ENCODE peak calls at places on chromosomes 3 and 15, in seven cellular contexts. One of them, this sample, is unnamed.

GRCh38 chr3:29453278-29453961 is 172.5 kb downstream of the RBMS3 start:
- DNase-seq in suprapubic skin: no peak
- DNase-seq in activated CD4-positive, alpha-beta T cell treated with anti-CD3 and anti-CD28 coated beads, Interleukin-2, amount 10 ng/mL, durations not matched to agents 7 days and 5 days: no peak
- DNase-seq in type B pancreatic cell: no peak
- DNase-seq in non-pigmented ciliary epithelial cell: no peak
- DNase-seq in glutamatergic neuron: no peak
- DNase-seq in T-helper 9 cell: no peak
- DNase-seq in this sample: no peak

GRCh38 chr3:72485649-72486048 is 362.6 kb downstream of the SHQ1 start:
- DNase-seq in suprapubic skin: no peak
- DNase-seq in activated CD4-positive, alpha-beta T cell treated with anti-CD3 and anti-CD28 coated beads, Interleukin-2, amount 10 ng/mL, durations not matched to agents 7 days and 5 days: no peak
- DNase-seq in type B pancreatic cell: no peak
- DNase-seq in non-pigmented ciliary epithelial cell: no peak
- DNase-seq in glutamatergic neuron: no peak
- DNase-seq in T-helper 9 cell: no peak
- DNase-seq in this sample: no peak

GRCh38 chr15:69300129-69300588 is 1.4 kb downstream of the PAQR5 start:
- DNase-seq in suprapubic skin: no peak
- DNase-seq in activated CD4-positive, alpha-beta T cell treated with anti-CD3 and anti-CD28 coated beads, Interleukin-2, amount 10 ng/mL, durations not matched to agents 7 days and 5 days: no peak
- DNase-seq in type B pancreatic cell: no peak
- DNase-seq in non-pigmented ciliary epithelial cell: no peak
- DNase-seq in glutamatergic neuron: no peak
- DNase-seq in T-helper 9 cell: no peak
- DNase-seq in this sample: no peak

GRCh38 chr15:88912500-88912921 is 668 bp downstream of the MFGE8 start:
- DNase-seq in suprapubic skin: no peak
- DNase-seq in activated CD4-positive, alpha-beta T cell treated with anti-CD3 and anti-CD28 coated beads, Interleukin-2, amount 10 ng/mL, durations not matched to agents 7 days and 5 days: no peak
- DNase-seq in type B pancreatic cell: no peak
- DNase-seq in non-pigmented ciliary epithelial cell: no peak
- DNase-seq in glutamatergic neuron: peak; percentile 54
- DNase-seq in T-helper 9 cell: no peak
- DNase-seq in this sample: no peak

GRCh38 chr3:24494616-24495333 is at the start of gene THRB:
- DNase-seq in suprapubic skin: peak; percentile 84
- DNase-seq in activated CD4-positive, alpha-beta T cell treated with anti-CD3 and anti-CD28 coated beads, Interleukin-2, amount 10 ng/mL, durations not matched to agents 7 days and 5 days: no peak
- DNase-seq in type B pancreatic cell: peak; percentile 83
- DNase-seq in non-pigmented ciliary epithelial cell: no peak
- DNase-seq in glutamatergic neuron: peak; percentile 82
- DNase-seq in T-helper 9 cell: no peak
- DNase-seq in this sample: no peak

GRCh38 chr15:28885630-28886430 is at the start of gene APBA2:
- DNase-seq in suprapubic skin: no peak
- DNase-seq in activated CD4-positive, alpha-beta T cell treated with anti-CD3 and anti-CD28 coated beads, Interleukin-2, amount 10 ng/mL, durations not matched to agents 7 days and 5 days: peak; percentile 42
- DNase-seq in type B pancreatic cell: no peak
- DNase-seq in non-pigmented ciliary epithelial cell: no peak
- DNase-seq in glutamatergic neuron: peak; percentile 76
- DNase-seq in T-helper 9 cell: peak; percentile 23
- DNase-seq in this sample: no peak

GRCh38 chr3:185983495-185984141 is 45.8 kb upstream of the TRA2B start:
- DNase-seq in suprapubic skin: peak; percentile 87
- DNase-seq in activated CD4-positive, alpha-beta T cell treated with anti-CD3 and anti-CD28 coated beads, Interleukin-2, amount 10 ng/mL, durations not matched to agents 7 days and 5 days: peak; percentile 65
- DNase-seq in type B pancreatic cell: peak; percentile 77
- DNase-seq in non-pigmented ciliary epithelial cell: no peak
- DNase-seq in glutamatergic neuron: peak; percentile 76
- DNase-seq in T-helper 9 cell: peak; percentile 45
- DNase-seq in this sample: peak; percentile 57

GRCh38 chr3:171383206-171384018 is 76.8 kb downstream of the TNIK start:
- DNase-seq in suprapubic skin: no peak
- DNase-seq in activated CD4-positive, alpha-beta T cell treated with anti-CD3 and anti-CD28 coated beads, Interleukin-2, amount 10 ng/mL, durations not matched to agents 7 days and 5 days: no peak
- DNase-seq in type B pancreatic cell: no peak
- DNase-seq in non-pigmented ciliary epithelial cell: no peak
- DNase-seq in glutamatergic neuron: no peak
- DNase-seq in T-helper 9 cell: no peak
- DNase-seq in this sample: no peak

GRCh38 chr15:59170295-59170881 is 36.3 kb upstream of the LDHAL6B start:
- DNase-seq in suprapubic skin: peak; percentile 86
- DNase-seq in activated CD4-positive, alpha-beta T cell treated with anti-CD3 and anti-CD28 coated beads, Interleukin-2, amount 10 ng/mL, durations not matched to agents 7 days and 5 days: no peak
- DNase-seq in type B pancreatic cell: no peak
- DNase-seq in non-pigmented ciliary epithelial cell: no peak
- DNase-seq in glutamatergic neuron: no peak
- DNase-seq in T-helper 9 cell: no peak
- DNase-seq in this sample: no peak

GRCh38 chr3:28139288-28139687 is 102.1 kb upstream of the CMC1 start:
- DNase-seq in suprapubic skin: no peak
- DNase-seq in activated CD4-positive, alpha-beta T cell treated with anti-CD3 and anti-CD28 coated beads, Interleukin-2, amount 10 ng/mL, durations not matched to agents 7 days and 5 days: no peak
- DNase-seq in type B pancreatic cell: no peak
- DNase-seq in non-pigmented ciliary epithelial cell: no peak
- DNase-seq in glutamatergic neuron: no peak
- DNase-seq in T-helper 9 cell: no peak
- DNase-seq in this sample: no peak

GRCh38 chr3:194043516-194043915 is 92.4 kb upstream of the HES1 start:
- DNase-seq in suprapubic skin: no peak
- DNase-seq in activated CD4-positive, alpha-beta T cell treated with anti-CD3 and anti-CD28 coated beads, Interleukin-2, amount 10 ng/mL, durations not matched to agents 7 days and 5 days: no peak
- DNase-seq in type B pancreatic cell: no peak
- DNase-seq in non-pigmented ciliary epithelial cell: peak; percentile 75
- DNase-seq in glutamatergic neuron: no peak
- DNase-seq in T-helper 9 cell: no peak
- DNase-seq in this sample: no peak

GRCh38 chr3:13379191-13379830 is 40.8 kb downstream of the NUP210 start:
- DNase-seq in suprapubic skin: no peak
- DNase-seq in activated CD4-positive, alpha-beta T cell treated with anti-CD3 and anti-CD28 coated beads, Interleukin-2, amount 10 ng/mL, durations not matched to agents 7 days and 5 days: no peak
- DNase-seq in type B pancreatic cell: no peak
- DNase-seq in non-pigmented ciliary epithelial cell: peak; percentile 45
- DNase-seq in glutamatergic neuron: no peak
- DNase-seq in T-helper 9 cell: no peak
- DNase-seq in this sample: no peak

GRCh38 chr3:152970851-152971250 is 135.9 kb downstream of the P2RY1 start:
- DNase-seq in suprapubic skin: no peak
- DNase-seq in activated CD4-positive, alpha-beta T cell treated with anti-CD3 and anti-CD28 coated beads, Interleukin-2, amount 10 ng/mL, durations not matched to agents 7 days and 5 days: no peak
- DNase-seq in type B pancreatic cell: no peak
- DNase-seq in non-pigmented ciliary epithelial cell: no peak
- DNase-seq in glutamatergic neuron: no peak
- DNase-seq in T-helper 9 cell: no peak
- DNase-seq in this sample: no peak

GRCh38 chr15:85010472-85011209 is 29.0 kb downstream of the PDE8A start:
- DNase-seq in suprapubic skin: no peak
- DNase-seq in activated CD4-positive, alpha-beta T cell treated with anti-CD3 and anti-CD28 coated beads, Interleukin-2, amount 10 ng/mL, durations not matched to agents 7 days and 5 days: no peak
- DNase-seq in type B pancreatic cell: no peak
- DNase-seq in non-pigmented ciliary epithelial cell: no peak
- DNase-seq in glutamatergic neuron: no peak
- DNase-seq in T-helper 9 cell: no peak
- DNase-seq in this sample: peak; percentile 62

GRCh38 chr3:51957520-51958205 is 2.5 kb downstream of the GPR62 start:
- DNase-seq in suprapubic skin: no peak
- DNase-seq in activated CD4-positive, alpha-beta T cell treated with anti-CD3 and anti-CD28 coated beads, Interleukin-2, amount 10 ng/mL, durations not matched to agents 7 days and 5 days: no peak
- DNase-seq in type B pancreatic cell: no peak
- DNase-seq in non-pigmented ciliary epithelial cell: no peak
- DNase-seq in glutamatergic neuron: no peak
- DNase-seq in T-helper 9 cell: no peak
- DNase-seq in this sample: no peak

GRCh38 chr3:162517110-162517509 is 1020.5 kb downstream of the OTOL1 start:
- DNase-seq in suprapubic skin: no peak
- DNase-seq in activated CD4-positive, alpha-beta T cell treated with anti-CD3 and anti-CD28 coated beads, Interleukin-2, amount 10 ng/mL, durations not matched to agents 7 days and 5 days: no peak
- DNase-seq in type B pancreatic cell: no peak
- DNase-seq in non-pigmented ciliary epithelial cell: no peak
- DNase-seq in glutamatergic neuron: no peak
- DNase-seq in T-helper 9 cell: no peak
- DNase-seq in this sample: no peak

GRCh38 chr3:144403040-144403457 is 431.4 kb downstream of the DIPK2A start:
- DNase-seq in suprapubic skin: no peak
- DNase-seq in activated CD4-positive, alpha-beta T cell treated with anti-CD3 and anti-CD28 coated beads, Interleukin-2, amount 10 ng/mL, durations not matched to agents 7 days and 5 days: no peak
- DNase-seq in type B pancreatic cell: no peak
- DNase-seq in non-pigmented ciliary epithelial cell: no peak
- DNase-seq in glutamatergic neuron: no peak
- DNase-seq in T-helper 9 cell: no peak
- DNase-seq in this sample: no peak

GRCh38 chr3:147906275-147906674 is 497.1 kb downstream of the ZIC1 start:
- DNase-seq in suprapubic skin: no peak
- DNase-seq in activated CD4-positive, alpha-beta T cell treated with anti-CD3 and anti-CD28 coated beads, Interleukin-2, amount 10 ng/mL, durations not matched to agents 7 days and 5 days: no peak
- DNase-seq in type B pancreatic cell: no peak
- DNase-seq in non-pigmented ciliary epithelial cell: no peak
- DNase-seq in glutamatergic neuron: no peak
- DNase-seq in T-helper 9 cell: no peak
- DNase-seq in this sample: no peak

GRCh38 chr15:78996876-78997275 is 52.0 kb upstream of the CTSH start:
- DNase-seq in suprapubic skin: no peak
- DNase-seq in activated CD4-positive, alpha-beta T cell treated with anti-CD3 and anti-CD28 coated beads, Interleukin-2, amount 10 ng/mL, durations not matched to agents 7 days and 5 days: no peak
- DNase-seq in type B pancreatic cell: no peak
- DNase-seq in non-pigmented ciliary epithelial cell: no peak
- DNase-seq in glutamatergic neuron: no peak
- DNase-seq in T-helper 9 cell: no peak
- DNase-seq in this sample: no peak

GRCh38 chr15:67839358-67839928 is 402 bp downstream of the RNU6-1 start:
- DNase-seq in suprapubic skin: no peak
- DNase-seq in activated CD4-positive, alpha-beta T cell treated with anti-CD3 and anti-CD28 coated beads, Interleukin-2, amount 10 ng/mL, durations not matched to agents 7 days and 5 days: peak; percentile 52
- DNase-seq in type B pancreatic cell: no peak
- DNase-seq in non-pigmented ciliary epithelial cell: no peak
- DNase-seq in glutamatergic neuron: no peak
- DNase-seq in T-helper 9 cell: no peak
- DNase-seq in this sample: peak; percentile 66

GRCh38 chr3:69200384-69201068 is 78.1 kb upstream of the LMOD3 start:
- DNase-seq in suprapubic skin: no peak
- DNase-seq in activated CD4-positive, alpha-beta T cell treated with anti-CD3 and anti-CD28 coated beads, Interleukin-2, amount 10 ng/mL, durations not matched to agents 7 days and 5 days: peak; percentile 38
- DNase-seq in type B pancreatic cell: no peak
- DNase-seq in non-pigmented ciliary epithelial cell: no peak
- DNase-seq in glutamatergic neuron: no peak
- DNase-seq in T-helper 9 cell: peak; percentile 17
- DNase-seq in this sample: no peak

GRCh38 chr3:41075958-41076357 is 123.3 kb upstream of the CTNNB1 start:
- DNase-seq in suprapubic skin: no peak
- DNase-seq in activated CD4-positive, alpha-beta T cell treated with anti-CD3 and anti-CD28 coated beads, Interleukin-2, amount 10 ng/mL, durations not matched to agents 7 days and 5 days: no peak
- DNase-seq in type B pancreatic cell: no peak
- DNase-seq in non-pigmented ciliary epithelial cell: no peak
- DNase-seq in glutamatergic neuron: no peak
- DNase-seq in T-helper 9 cell: no peak
- DNase-seq in this sample: no peak

This sample was measured in OCI-LY7.